ENCODE peak calls at places on chromosomes 1 and 21, in eight cellular contexts. E, C, Z, I, P, S, W and A are unnamed samples.
A peak's percentile ranks its signal among the peaks of the same experiment; 100 is the strongest.

GRCh38 chr1:10530281-10530740 is 55.6 kb downstream of the PEX14 start:
- DNase-seq in C (no peak), I (peak; percentile 73), P (no peak), Z (peak; percentile 75), E (no peak), S (no peak), W (peak; percentile 70), A (peak; percentile 49)

GRCh38 chr1:151199860-151200581 is 1.7 kb downstream of the PIP5K1A start:
- DNase-seq in Z (peak; percentile 92), P (no peak), C (peak; percentile 86), I (peak; percentile 84), E (no peak), S (no peak), W (no peak), A (peak; percentile 79)

GRCh38 chr1:153553691-153554608 is 4.9 kb upstream of the S100A3 start:
- DNase-seq in E (no peak), W (no peak), Z (no peak), S (peak; percentile 26), P (no peak), C (no peak), I (no peak), A (no peak)

GRCh38 chr1:161037661-161038522 is 872 bp downstream of the TSTD1 start:
- DNase-seq in S (no peak), C (no peak), W (no peak), E (no peak), I (no peak), P (no peak), Z (no peak), A (no peak)

GRCh38 chr1:226862900-226863299 is 7.5 kb upstream of the PSEN2 start:
- DNase-seq in C (peak; percentile 63), S (no peak), Z (peak; percentile 57), E (no peak), I (peak; percentile 42), W (no peak), P (no peak), A (peak; percentile 31)

GRCh38 chr1:99776133-99776532 is 9.7 kb upstream of the FRRS1 start:
- DNase-seq in E (no peak), P (no peak), I (no peak), S (no peak), Z (no peak), W (no peak), C (no peak), A (no peak)

GRCh38 chr1:87176514-87176913 is 152.2 kb upstream of the LMO4 start:
- DNase-seq in S (no peak), P (no peak), C (no peak), Z (no peak), W (no peak), I (no peak), E (no peak), A (no peak)

GRCh38 chr1:153190373-153190772 is 12.9 kb upstream of the LELP1 start:
- DNase-seq in E (no peak), I (peak; percentile 35), S (no peak), P (no peak), W (no peak), C (peak; percentile 56), Z (no peak), A (no peak)

GRCh38 chr1:168121314-168122029 is 15.3 kb downstream of the GPR161 start:
- DNase-seq in I (peak; percentile 55), W (no peak), Z (peak; percentile 83), P (no peak), E (no peak), S (peak; percentile 84), C (no peak), A (peak; percentile 76)

GRCh38 chr1:172449585-172450523 is 6.0 kb upstream of the PIGC start:
- DNase-seq in C (peak; percentile 97), I (peak; percentile 27), S (peak; percentile 65), P (no peak), Z (no peak), W (peak; percentile 74), E (peak; percentile 13), A (peak; percentile 56)

GRCh38 chr21:42398414-42399030 is 2.7 kb upstream of the TMPRSS3 start:
- DNase-seq in W (no peak), I (no peak), S (no peak), Z (no peak), E (no peak), C (no peak), P (no peak), A (no peak)

GRCh38 chr21:44699502-44700001 is 2.6 kb downstream of the KRTAP10-12 start:
- DNase-seq in Z (no peak), W (no peak), C (no peak), P (peak; percentile 17), I (no peak), S (peak; percentile 48), E (no peak), A (no peak)

GRCh38 chr21:44702111-44702972 is 5.4 kb downstream of the KRTAP10-12 start:
- DNase-seq in C (no peak), E (no peak), I (no peak), W (no peak), P (peak; percentile 35), S (peak; percentile 35), Z (no peak), A (no peak)

GRCh38 chr21:44701023-44701400 is 4.0 kb downstream of the KRTAP10-12 start:
- DNase-seq in P (no peak), S (no peak), C (no peak), Z (no peak), E (no peak), W (no peak), I (no peak), A (no peak)

GRCh38 chr21:44701541-44701940 is 4.6 kb downstream of the KRTAP10-12 start:
- DNase-seq in W (no peak), E (no peak), C (no peak), S (no peak), I (no peak), Z (no peak), P (no peak), A (no peak)

GRCh38 chr21:44700101-44701022 is 3.4 kb downstream of the KRTAP10-12 start:
- DNase-seq in S (no peak), C (no peak), W (no peak), Z (no peak), P (no peak), I (no peak), E (no peak), A (no peak)
- H3K27me3 ChIP-seq in S (peaks cover 84% of the 10 kb centered on the region), C (no peaks in the 10 kb centered on the region), W (no peaks in the 10 kb centered on the region), Z (peaks cover 25% of the 10 kb centered on the region), P (peaks cover 37% of the 10 kb centered on the region), I (peaks cover 9% of the 10 kb centered on the region), E (no peaks in the 10 kb centered on the region), A (peaks cover 73% of the 10 kb centered on the region)

DNA sequence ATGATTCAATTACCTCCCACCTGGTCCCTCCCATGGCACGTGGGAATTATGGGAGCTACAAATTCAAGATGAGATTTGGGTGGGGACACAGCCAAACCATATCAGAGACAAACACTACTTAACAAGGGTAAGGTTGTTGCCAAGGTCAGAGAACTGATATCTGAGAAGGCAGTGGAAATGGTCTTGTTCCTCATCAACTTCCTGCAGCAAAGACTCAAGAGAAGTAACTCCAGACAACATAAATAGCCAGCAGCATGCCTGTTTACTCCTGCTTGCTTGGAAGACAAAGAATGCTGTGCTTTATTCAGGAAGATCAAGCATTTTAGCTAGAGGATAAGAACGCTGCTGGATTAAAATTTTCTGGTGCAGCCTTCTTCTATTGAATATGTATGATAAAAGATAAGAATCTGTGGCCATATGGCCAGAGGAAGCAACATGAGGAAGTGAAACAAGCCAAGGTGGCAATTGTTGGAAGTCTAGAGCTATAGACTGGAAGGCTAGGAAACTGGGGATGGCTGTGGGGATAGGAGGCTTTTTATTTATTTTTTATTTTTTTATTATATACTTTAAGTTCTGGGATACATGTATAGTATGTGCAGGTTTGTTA is 36.4 kb downstream of the DDAH1 start:
- DNase-seq in P (no peak), I (no peak), E (no peak), C (no peak), S (no peak), Z (no peak), W (no peak), A (no peak)
- H3K27me3 ChIP-seq in P (no peaks in the 10 kb centered on the region), I (no peaks in the 10 kb centered on the region), E (no peaks in the 10 kb centered on the region), C (no peaks in the 10 kb centered on the region), S (no peaks in the 10 kb centered on the region), Z (no peaks in the 10 kb centered on the region), W (no peaks in the 10 kb centered on the region), A (no peaks in the 10 kb centered on the region)

GRCh38 chr1:7677815-7678214 is 93.3 kb upstream of the VAMP3 start:
- DNase-seq in I (no peak), E (no peak), S (no peak), P (no peak), Z (no peak), W (no peak), C (no peak), A (no peak)
- H3K27me3 ChIP-seq in I (peaks cover 2% of the 10 kb centered on the region), E (no peaks in the 10 kb centered on the region), S (no peaks in the 10 kb centered on the region), P (peaks cover 5% of the 10 kb centered on the region), Z (peaks cover 2% of the 10 kb centered on the region), W (no peaks in the 10 kb centered on the region), C (peaks cover 43% of the 10 kb centered on the region), A (no peaks in the 10 kb centered on the region)

DNA sequence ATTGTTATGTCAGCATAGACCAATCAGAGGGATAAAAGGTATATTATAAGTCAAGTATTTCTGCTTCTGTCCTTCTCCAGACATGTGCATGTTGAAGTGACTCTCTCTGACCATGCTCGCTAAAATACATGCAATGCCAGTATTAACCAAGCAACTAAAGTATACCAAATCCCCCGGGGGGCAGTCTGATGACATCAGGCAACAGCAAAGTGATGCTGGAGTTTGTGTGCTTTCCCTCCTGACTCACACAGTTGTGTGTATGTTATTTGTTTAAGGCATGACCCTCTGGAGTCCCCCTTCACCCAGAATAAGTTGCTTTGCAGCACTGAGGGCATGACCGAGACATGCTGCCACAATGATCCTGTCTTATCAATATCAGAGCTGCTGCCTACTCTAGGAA is 2.1 kb downstream of the BRINP2 start:
- DNase-seq in S (no peak), I (no peak), P (no peak), Z (no peak), E (no peak), C (peak; percentile 35), W (no peak), A (no peak)
- H3K27me3 ChIP-seq in S (peaks cover 44% of the 10 kb centered on the region), I (peaks cover 22% of the 10 kb centered on the region), P (no peaks in the 10 kb centered on the region), Z (peaks cover 59% of the 10 kb centered on the region), E (no peaks in the 10 kb centered on the region), C (no peaks in the 10 kb centered on the region), W (no peaks in the 10 kb centered on the region), A (peaks cover 34% of the 10 kb centered on the region)

GRCh38 chr1:159675046-159675445 is 39.3 kb downstream of the CRP start:
- DNase-seq in W (no peak), P (no peak), C (no peak), I (no peak), Z (no peak), S (no peak), E (no peak), A (no peak)

GRCh38 chr1:159664247-159664646 is 50.1 kb downstream of the CRP start:
- DNase-seq in E (no peak), S (no peak), Z (no peak), W (no peak), I (no peak), C (no peak), P (no peak), A (no peak)

GRCh38 chr1:159663547-159663946 is 50.8 kb downstream of the CRP start:
- DNase-seq in W (no peak), Z (no peak), I (no peak), C (no peak), P (no peak), E (no peak), S (no peak), A (no peak)

DNA sequence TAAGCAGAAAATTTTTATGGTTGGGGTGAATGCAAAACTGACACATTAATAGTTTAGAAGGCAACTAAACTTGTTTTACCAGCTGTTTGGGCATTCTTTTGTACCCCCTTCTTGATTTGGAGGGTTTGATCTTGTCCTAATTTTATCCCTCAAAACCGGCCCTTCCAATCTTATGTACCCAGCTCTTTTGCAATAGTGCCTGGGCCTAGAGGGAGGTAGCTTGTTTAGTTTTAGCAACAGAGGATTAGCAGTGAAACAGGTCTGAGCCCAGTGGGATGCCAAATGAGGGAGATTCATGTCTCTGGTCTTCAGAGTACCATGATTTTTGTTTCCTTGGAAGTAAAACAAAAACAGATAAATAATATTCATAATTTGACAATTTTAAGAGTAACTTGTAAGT is 45.1 kb downstream of the CRP start:
- DNase-seq in Z (no peak), I (no peak), P (no peak), C (no peak), W (no peak), E (no peak), S (no peak), A (no peak)
- H3K27me3 ChIP-seq in Z (no peaks in the 10 kb centered on the region), I (no peaks in the 10 kb centered on the region), P (no peaks in the 10 kb centered on the region), C (peaks cover 64% of the 10 kb centered on the region), W (no peaks in the 10 kb centered on the region), E (no peaks in the 10 kb centered on the region), S (no peaks in the 10 kb centered on the region), A (no peaks in the 10 kb centered on the region)